ENCODE peak calls at places on chromosome 20, in nine cellular contexts. X, P, C, A, W, V, Q, R and N are unnamed samples.
A peak's percentile ranks its signal among the peaks of the same experiment; 100 is the strongest.

GRCh38 chr20:58656825-58657224 is 5.7 kb downstream of the STX16 start:
- DNase-seq in V (no peak), X (no peak), R (no peak), P (no peak), W (no peak), C (no peak), A (no peak), Q (no peak), N (no peak)

GRCh38 chr20:39775110-39775509 is 813.0 kb downstream of the DHX35 start:
- DNase-seq in C (peak; percentile 41), R (peak; percentile 93), W (no peak), V (no peak), A (peak; percentile 75), Q (no peak), P (no peak), X (peak; percentile 60), N (peak; percentile 4)

GRCh38 chr20:25338112-25339023 is 52.3 kb downstream of the ABHD12 start:
- DNase-seq in A (no peak), R (no peak), X (no peak), Q (no peak), C (no peak), W (no peak), P (peak; percentile 43), V (no peak), N (no peak)

GRCh38 chr20:438581-439469 is 23.5 kb downstream of the TBC1D20 start:
- DNase-seq in W (no peak), V (no peak), Q (no peak), R (peak; percentile 25), C (no peak), P (no peak), X (peak; percentile 40), A (no peak), N (no peak)

GRCh38 chr20:38658879-38659612 is 57.4 kb downstream of the ARHGAP40 start:
- DNase-seq in X (peak; percentile 32), C (no peak), V (no peak), A (no peak), Q (no peak), R (peak; percentile 36), P (peak; percentile 78), W (peak; percentile 79), N (no peak)

GRCh38 chr20:33947709-33948295 is 45.9 kb upstream of the RALY start:
- DNase-seq in P (peak; percentile 82), Q (peak; percentile 40), R (no peak), A (no peak), C (no peak), V (no peak), W (peak; percentile 56), X (peak; percentile 35), N (no peak)

GRCh38 chr20:60137657-60138245 is 179.5 kb downstream of the CDH26 start:
- DNase-seq in Q (no peak), W (peak; percentile 11), A (no peak), V (no peak), P (peak; percentile 62), R (no peak), X (no peak), C (no peak), N (no peak)

GRCh38 chr20:59120491-59120890 is 43.1 kb upstream of the ZNF831 start:
- DNase-seq in X (no peak), Q (no peak), A (no peak), P (no peak), V (no peak), C (no peak), R (no peak), W (no peak), N (no peak)

GRCh38 chr20:54865273-54865672 is 389.9 kb downstream of the DOK5 start:
- DNase-seq in X (no peak), P (no peak), V (no peak), R (no peak), W (no peak), Q (no peak), C (no peak), A (no peak), N (no peak)

GRCh38 chr20:57197352-57198198 is 68.9 kb downstream of the BMP7 start:
- DNase-seq in C (no peak), V (no peak), X (no peak), W (no peak), P (no peak), A (no peak), R (no peak), Q (no peak), N (no peak)

GRCh38 chr20:58028123-58028522 is 200.3 kb downstream of the ANKRD60 start:
- DNase-seq in W (no peak), R (no peak), C (no peak), X (no peak), Q (no peak), A (no peak), V (no peak), P (peak; percentile 76), N (no peak)

GRCh38 chr20:63860325-63861051 is 810 bp upstream of the ABHD16B start:
- DNase-seq in A (no peak), W (no peak), Q (no peak), V (no peak), P (peak; percentile 61), R (no peak), C (no peak), X (no peak), N (no peak)

GRCh38 chr20:30489604-30490003 is 767.9 kb upstream of the DEFB115 start:
- DNase-seq in A (no peak), X (no peak), R (no peak), C (no peak), P (peak; percentile 23), Q (no peak), W (no peak), V (no peak), N (no peak)

DNA sequence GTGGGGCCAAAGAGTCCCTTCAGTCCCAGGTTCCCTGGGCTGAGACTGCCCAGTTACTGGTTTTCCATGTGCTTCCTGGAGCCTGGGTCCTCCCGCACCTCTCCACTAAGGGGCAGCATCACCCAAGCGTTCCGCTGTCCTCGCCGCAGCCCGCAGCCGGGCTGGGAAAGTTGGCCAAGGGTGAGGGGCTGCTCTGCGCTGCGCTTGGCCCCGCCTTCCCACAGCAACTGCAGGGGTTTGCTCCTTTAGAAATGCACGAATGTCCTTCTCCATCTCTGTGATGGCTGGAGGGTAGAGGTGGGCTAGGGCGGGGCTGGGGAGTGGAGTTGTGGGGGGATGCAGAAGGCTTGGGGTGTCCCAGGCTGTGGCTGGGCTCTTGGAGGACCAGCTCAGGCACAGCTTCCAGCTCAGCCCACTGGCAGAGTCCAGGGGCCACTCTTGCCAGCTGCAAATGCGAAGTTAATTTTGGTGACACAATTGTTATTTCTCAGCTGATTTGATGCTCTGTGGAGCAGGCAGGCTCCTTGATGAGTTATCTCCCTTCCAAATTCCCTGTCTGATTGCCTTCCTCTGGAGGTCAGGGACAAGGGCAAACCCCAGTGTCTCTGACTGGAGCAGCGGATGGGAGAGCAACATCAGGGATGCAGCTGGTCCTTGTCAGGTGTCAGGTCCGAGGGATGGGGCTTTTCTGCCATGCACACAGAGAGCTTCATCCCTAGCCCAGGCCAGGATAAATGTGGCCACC is 63.2 kb downstream of the NOL4L start:
- DNase-seq in Q (no peak), P (peak; percentile 92), R (peak; percentile 76), A (no peak), V (peak; percentile 82), C (peak; percentile 69), X (peak; percentile 72), W (peak; percentile 79), N (no peak)
- H3K4me1 ChIP-seq in Q (no peaks in the 10 kb centered on the region), P (no peaks in the 10 kb centered on the region), R (peaks cover 9% of the 10 kb centered on the region), A (peaks cover 36% of the 10 kb centered on the region), V (peaks cover 12% of the 10 kb centered on the region), C (no peaks in the 10 kb centered on the region), X (peaks cover 19% of the 10 kb centered on the region), W (no peaks in the 10 kb centered on the region), N (peaks cover 49% of the 10 kb centered on the region)

DNA sequence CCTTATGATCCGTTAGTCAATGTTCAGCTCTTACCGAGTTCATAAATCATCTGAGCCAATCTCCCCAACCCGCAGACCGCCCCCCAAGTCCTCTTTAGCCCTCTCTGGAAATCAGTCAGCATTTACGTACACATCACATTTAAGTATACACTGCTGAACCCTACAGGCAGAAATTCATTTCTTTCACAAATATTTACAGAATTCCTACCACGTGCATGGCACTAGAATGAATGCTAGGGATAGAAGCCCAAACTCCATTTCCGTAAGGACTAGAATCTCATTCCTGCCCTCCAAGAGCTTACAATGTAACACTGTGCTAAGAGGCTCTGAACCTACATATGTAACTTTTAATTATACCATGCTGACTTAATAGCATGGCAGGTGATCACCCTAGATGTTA is 1.8 kb downstream of the OSER1 start:
- DNase-seq in C (no peak), V (no peak), P (no peak), R (no peak), Q (no peak), X (peak; percentile 12), A (no peak), W (no peak), N (no peak)
- H3K4me3 ChIP-seq in C (no peak overlapping the region), V (peak overlapping the region; percentile 77), P (peak overlapping the region; percentile 99), R (no peak overlapping the region), Q (peak overlapping the region; percentile 82), X (peak overlapping the region; percentile 73), A (peak overlapping the region; percentile 98), W (peak overlapping the region; percentile 64), N (peak overlapping the region; percentile 98)

GRCh38 chr20:62401331-62401779 is 5.7 kb downstream of the CABLES2 start:
- DNase-seq in P (peak; percentile 85), C (no peak), Q (no peak), R (no peak), A (no peak), X (no peak), V (no peak), W (peak; percentile 35), N (no peak)
- TF ChIP-seq CTCF in P (peak; percentile 69), C (no peak), Q (peak; percentile 40), R (no peak), A (no peak), X (peak; percentile 10), V (no peak), W (peak; percentile 18), N (no peak)

GRCh38 chr20:3433720-3434119 is 26.3 kb upstream of the DNAAF9 start:
- DNase-seq in Q (no peak), C (no peak), V (no peak), X (no peak), W (no peak), R (no peak), P (no peak), A (no peak), N (no peak)
- H3K4me1 ChIP-seq in Q (peaks cover 2% of the 10 kb centered on the region), C (no peaks in the 10 kb centered on the region), V (no peaks in the 10 kb centered on the region), X (no peaks in the 10 kb centered on the region), W (no peaks in the 10 kb centered on the region), R (no peaks in the 10 kb centered on the region), P (no peaks in the 10 kb centered on the region), A (no peaks in the 10 kb centered on the region), N (no peaks in the 10 kb centered on the region)

DNA sequence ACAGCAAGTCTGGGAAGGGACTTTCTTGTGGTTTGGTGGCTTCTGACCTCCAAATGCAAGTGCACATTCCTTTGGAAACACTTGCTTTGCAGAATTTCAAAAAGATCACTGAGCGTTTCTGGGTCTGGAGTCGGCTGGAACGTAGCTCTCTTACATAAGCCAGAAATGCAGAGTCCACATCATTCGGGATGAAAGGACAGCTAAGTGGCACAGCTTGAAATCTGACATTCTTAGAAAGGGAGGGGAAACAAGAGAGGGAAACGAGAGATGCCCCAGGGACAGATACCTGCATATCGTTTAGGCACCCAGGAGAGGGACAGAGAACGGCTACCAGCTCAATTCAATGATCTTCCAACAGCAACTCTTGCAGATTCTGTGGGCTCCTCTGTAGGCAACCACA is 118.7 kb downstream of the NFATC2 start:
- DNase-seq in A (no peak), P (no peak), V (no peak), X (no peak), R (no peak), Q (no peak), W (no peak), C (no peak), N (no peak)
- H3K4me3 ChIP-seq in A (no peak overlapping the region), P (no peak overlapping the region), V (no peak overlapping the region), X (no peak overlapping the region), R (no peak overlapping the region), Q (no peak overlapping the region), W (no peak overlapping the region), C (no peak overlapping the region), N (no peak overlapping the region)

GRCh38 chr20:50187403-50188051 is 3.1 kb upstream of the CEBPB start:
- DNase-seq in R (peak; percentile 56), Q (no peak), X (peak; percentile 66), P (no peak), W (no peak), A (no peak), V (peak; percentile 74), C (peak; percentile 59), N (no peak)
- TF ChIP-seq CTCF in R (no peak), Q (no peak), X (no peak), P (no peak), W (no peak), A (no peak), V (no peak), C (no peak), N (no peak)